ENCODE peak calls at places on chromosome 7, in four cellular contexts. One of them, this sample, is unnamed.
A peak's percentile ranks its signal among the peaks of the same experiment; 100 is the strongest.

GRCh38 chr7:112989531-112989930 is 97.1 kb downstream of the GPR85 start:
- DNase-seq in body of pancreas: no peak
- DNase-seq in stomach: no peak
- DNase-seq in T-helper 17 cell: no peak
- DNase-seq in this sample: no peak

GRCh38 chr7:5699467-5699866 is 82.0 kb downstream of the RNF216 start:
- DNase-seq in stomach: no peak
- DNase-seq in T-helper 17 cell: no peak
- DNase-seq in body of pancreas: no peak
- DNase-seq in this sample: no peak

GRCh38 chr7:51023547-51023946 is 240.9 kb upstream of the GRB10 start:
- DNase-seq in body of pancreas: no peak
- DNase-seq in T-helper 17 cell: no peak
- DNase-seq in stomach: no peak
- DNase-seq in this sample: no peak

GRCh38 chr7:30412810-30413504 is 65.6 kb downstream of the NOD1 start:
- DNase-seq in body of pancreas: peak; percentile 62
- DNase-seq in stomach: peak; percentile 43
- DNase-seq in T-helper 17 cell: no peak
- DNase-seq in this sample: no peak

GRCh38 chr7:33921216-33921938 is 16.0 kb downstream of the BMPER start:
- DNase-seq in body of pancreas: peak; percentile 18
- DNase-seq in stomach: peak; percentile 35
- DNase-seq in T-helper 17 cell: no peak
- DNase-seq in this sample: no peak

GRCh38 chr7:13414181-13414580 is 575.3 kb downstream of the ETV1 start:
- DNase-seq in stomach: no peak
- DNase-seq in T-helper 17 cell: no peak
- DNase-seq in body of pancreas: no peak
- DNase-seq in this sample: no peak

GRCh38 chr7:38953227-38953626 is 24.5 kb upstream of the POU6F2 start:
- DNase-seq in body of pancreas: no peak
- DNase-seq in T-helper 17 cell: no peak
- DNase-seq in stomach: no peak
- DNase-seq in this sample: no peak

GRCh38 chr7:86964973-86965726 is 94.3 kb downstream of the ELAPOR2 start:
- DNase-seq in T-helper 17 cell: no peak
- DNase-seq in body of pancreas: no peak
- DNase-seq in stomach: no peak
- DNase-seq in this sample: no peak

GRCh38 chr7:64876792-64877713 is 26.0 kb upstream of the ZNF273 start:
- DNase-seq in T-helper 17 cell: peak; percentile 42
- DNase-seq in body of pancreas: peak; percentile 77
- DNase-seq in stomach: peak; percentile 44
- DNase-seq in this sample: peak; percentile 77

GRCh38 chr7:64874562-64875250 is 28.4 kb upstream of the ZNF273 start:
- DNase-seq in stomach: peak; percentile 20
- DNase-seq in body of pancreas: no peak
- DNase-seq in T-helper 17 cell: no peak
- DNase-seq in this sample: no peak

GRCh38 chr7:64875258-64875657 is 27.8 kb upstream of the ZNF273 start:
- DNase-seq in T-helper 17 cell: no peak
- DNase-seq in stomach: peak; percentile 11
- DNase-seq in body of pancreas: no peak
- DNase-seq in this sample: no peak

GRCh38 chr7:64874114-64874513 is 29.0 kb upstream of the ZNF273 start:
- DNase-seq in body of pancreas: no peak
- DNase-seq in T-helper 17 cell: no peak
- DNase-seq in stomach: peak; percentile 19
- DNase-seq in this sample: no peak

DNA sequence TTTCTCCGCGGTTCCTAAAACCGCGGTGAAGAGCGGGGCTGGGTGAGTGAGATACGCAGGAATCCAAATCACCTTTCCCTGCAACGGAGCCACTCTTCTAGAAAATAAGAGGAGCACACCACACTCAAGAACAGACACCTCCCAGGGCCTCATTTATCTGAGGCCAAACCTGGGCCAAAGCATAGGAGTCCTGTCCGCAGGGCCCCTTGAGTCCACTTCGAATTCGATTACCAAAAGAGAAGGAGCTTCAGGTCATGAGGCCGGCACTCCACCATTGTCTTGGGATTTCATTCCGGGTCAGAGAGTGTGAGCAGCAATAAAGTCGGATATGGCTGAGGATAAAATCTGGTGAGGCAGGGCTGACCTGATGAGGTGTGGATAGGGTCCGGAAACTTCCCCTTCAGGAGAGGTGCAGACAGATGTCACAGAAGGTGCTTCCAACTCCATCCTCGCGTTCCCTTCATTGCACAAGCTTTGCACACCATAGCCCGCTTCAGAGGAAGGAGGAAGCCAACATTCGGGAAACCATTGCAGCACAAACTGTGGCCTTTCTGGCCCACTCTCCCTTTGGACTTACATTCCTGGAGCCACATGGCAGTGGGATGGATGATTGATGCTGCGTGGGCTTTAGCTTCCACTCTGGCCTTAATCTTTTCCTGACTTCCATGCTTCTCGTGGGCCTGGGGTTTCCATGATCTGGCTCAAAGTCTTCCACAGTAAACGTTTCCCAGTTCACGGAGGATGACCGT is 27.2 kb upstream of the ZNF273 start:
- DNase-seq in T-helper 17 cell: no peak
- DNase-seq in body of pancreas: no peak
- DNase-seq in stomach: peak; percentile 7
- DNase-seq in this sample: no peak
- H3K9me3 ChIP-seq in T-helper 17 cell: no peaks in the 10 kb centered on the region
- H3K9me3 ChIP-seq in body of pancreas: no peaks in the 10 kb centered on the region
- H3K9me3 ChIP-seq in stomach: peaks cover 20% of the 10 kb centered on the region
- H3K9me3 ChIP-seq in this sample: no peaks in the 10 kb centered on the region

GRCh38 chr7:4343272-4344000 is 338.7 kb upstream of the FOXK1 start:
- DNase-seq in stomach: no peak
- DNase-seq in body of pancreas: no peak
- DNase-seq in T-helper 17 cell: no peak
- DNase-seq in this sample: no peak

GRCh38 chr7:4338556-4338955 is 343.5 kb upstream of the FOXK1 start:
- DNase-seq in body of pancreas: no peak
- DNase-seq in T-helper 17 cell: no peak
- DNase-seq in stomach: no peak
- DNase-seq in this sample: no peak
- H3K9me3 ChIP-seq in body of pancreas: no peaks in the 10 kb centered on the region
- H3K9me3 ChIP-seq in T-helper 17 cell: no peaks in the 10 kb centered on the region
- H3K9me3 ChIP-seq in stomach: peaks cover 8% of the 10 kb centered on the region
- H3K9me3 ChIP-seq in this sample: no peaks in the 10 kb centered on the region

DNA sequence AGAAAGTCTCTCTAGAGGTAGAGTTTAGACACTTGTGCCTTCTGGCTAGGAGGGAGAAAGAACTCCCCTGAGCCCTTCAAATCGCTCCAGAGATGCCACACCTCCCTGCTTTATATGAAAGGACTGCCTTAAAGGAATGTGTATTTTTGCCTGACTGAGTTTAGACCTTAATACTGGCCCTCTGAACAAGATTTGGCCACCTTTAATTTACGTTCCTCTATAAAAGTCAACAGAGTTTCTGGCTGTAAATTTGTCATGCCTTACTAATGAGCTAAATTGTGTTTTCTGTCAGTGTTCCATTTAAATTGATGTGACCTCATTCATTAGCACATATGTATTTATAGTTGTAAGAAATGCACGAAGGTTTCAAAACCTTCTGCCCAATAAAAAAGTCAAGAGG is 48.0 kb downstream of the SEMA3C start:
- DNase-seq in stomach: no peak
- DNase-seq in body of pancreas: no peak
- DNase-seq in T-helper 17 cell: no peak
- DNase-seq in this sample: no peak
- H3K9me3 ChIP-seq in stomach: no peaks in the 10 kb centered on the region
- H3K9me3 ChIP-seq in body of pancreas: no peaks in the 10 kb centered on the region
- H3K9me3 ChIP-seq in T-helper 17 cell: no peaks in the 10 kb centered on the region
- H3K9me3 ChIP-seq in this sample: no peaks in the 10 kb centered on the region

DNA sequence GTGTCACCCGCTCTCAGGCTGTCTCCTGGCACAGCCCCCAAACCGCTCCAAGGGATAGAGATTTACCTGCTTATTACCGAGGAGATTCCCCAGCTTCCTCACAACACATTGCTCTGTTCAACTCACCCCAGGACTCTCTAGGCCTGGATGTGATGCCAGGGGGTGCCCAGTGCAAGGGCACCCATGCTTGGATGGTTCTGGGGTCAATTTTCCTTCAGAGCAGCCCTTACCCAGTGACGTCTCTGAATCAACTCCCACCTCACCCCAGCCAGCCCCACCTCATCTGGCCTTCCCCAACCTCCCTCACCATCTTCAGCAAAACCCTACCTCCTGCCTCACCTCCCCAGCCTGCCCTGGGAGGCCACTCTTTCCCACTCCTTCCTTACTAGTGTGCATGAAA is 951.6 kb upstream of the ZNF722 start:
- DNase-seq in stomach: no peak
- DNase-seq in T-helper 17 cell: no peak
- DNase-seq in body of pancreas: no peak
- DNase-seq in this sample: no peak
- H3K9me3 ChIP-seq in stomach: peaks cover 84% of the 10 kb centered on the region
- H3K9me3 ChIP-seq in T-helper 17 cell: peaks cover 5% of the 10 kb centered on the region
- H3K9me3 ChIP-seq in body of pancreas: no peaks in the 10 kb centered on the region
- H3K9me3 ChIP-seq in this sample: no peaks in the 10 kb centered on the region

DNA sequence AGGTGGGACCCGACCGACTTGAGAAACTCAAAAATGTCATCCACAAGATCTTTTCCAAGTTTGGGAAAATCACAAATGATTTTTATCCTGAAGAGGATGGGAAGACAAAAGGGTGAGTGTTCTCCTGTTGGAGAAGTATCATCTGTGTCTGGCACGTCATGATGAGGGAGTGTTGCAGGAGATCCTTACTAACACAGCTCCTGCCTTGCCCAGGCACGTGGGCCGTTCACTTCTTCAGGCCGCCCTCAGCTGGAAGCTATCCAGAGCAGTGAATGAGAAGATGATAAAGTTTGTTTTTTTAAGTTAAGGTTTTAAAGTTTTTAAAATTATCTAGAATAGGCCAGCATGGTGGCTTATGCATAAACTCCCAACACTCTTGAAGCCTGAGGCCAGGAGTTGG is 6.2 kb downstream of the EIF3B start:
- DNase-seq in T-helper 17 cell: no peak
- DNase-seq in body of pancreas: no peak
- DNase-seq in stomach: no peak
- DNase-seq in this sample: no peak
- H3K9me3 ChIP-seq in T-helper 17 cell: no peaks in the 10 kb centered on the region
- H3K9me3 ChIP-seq in body of pancreas: no peaks in the 10 kb centered on the region
- H3K9me3 ChIP-seq in stomach: no peaks in the 10 kb centered on the region
- H3K9me3 ChIP-seq in this sample: no peaks in the 10 kb centered on the region

GRCh38 chr7:55939514-55940123 is 12.1 kb upstream of the MRPS17 start:
- DNase-seq in T-helper 17 cell: no peak
- DNase-seq in stomach: no peak
- DNase-seq in body of pancreas: no peak
- DNase-seq in this sample: no peak
- H3K9me3 ChIP-seq in T-helper 17 cell: no peaks in the 10 kb centered on the region
- H3K9me3 ChIP-seq in stomach: peaks cover 86% of the 10 kb centered on the region
- H3K9me3 ChIP-seq in body of pancreas: no peaks in the 10 kb centered on the region
- H3K9me3 ChIP-seq in this sample: peaks cover 18% of the 10 kb centered on the region

DNA sequence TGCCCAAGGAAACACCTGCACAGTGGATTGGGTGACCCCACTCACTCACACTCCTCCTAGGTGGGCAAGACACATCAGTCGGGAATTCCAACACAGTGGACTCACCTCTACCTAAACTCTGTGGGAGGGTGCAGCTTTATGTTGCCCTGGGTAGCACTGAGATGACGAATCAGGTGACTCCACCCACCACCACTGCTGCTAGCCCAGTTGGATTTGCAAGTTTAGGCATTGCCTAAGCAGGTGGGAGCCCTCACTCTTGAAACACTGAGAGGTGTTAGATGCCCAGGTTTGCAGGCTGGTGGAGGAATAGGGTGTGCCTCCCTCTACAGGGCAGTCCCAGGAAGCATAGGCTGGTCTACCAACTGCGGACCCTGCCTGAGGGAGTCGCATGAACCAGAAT is 708.9 kb downstream of the POM121L12 start:
- DNase-seq in body of pancreas: no peak
- DNase-seq in T-helper 17 cell: no peak
- DNase-seq in stomach: no peak
- DNase-seq in this sample: no peak
- H3K9me3 ChIP-seq in body of pancreas: no peaks in the 10 kb centered on the region
- H3K9me3 ChIP-seq in T-helper 17 cell: no peaks in the 10 kb centered on the region
- H3K9me3 ChIP-seq in stomach: peaks cover 18% of the 10 kb centered on the region
- H3K9me3 ChIP-seq in this sample: no peaks in the 10 kb centered on the region

DNA sequence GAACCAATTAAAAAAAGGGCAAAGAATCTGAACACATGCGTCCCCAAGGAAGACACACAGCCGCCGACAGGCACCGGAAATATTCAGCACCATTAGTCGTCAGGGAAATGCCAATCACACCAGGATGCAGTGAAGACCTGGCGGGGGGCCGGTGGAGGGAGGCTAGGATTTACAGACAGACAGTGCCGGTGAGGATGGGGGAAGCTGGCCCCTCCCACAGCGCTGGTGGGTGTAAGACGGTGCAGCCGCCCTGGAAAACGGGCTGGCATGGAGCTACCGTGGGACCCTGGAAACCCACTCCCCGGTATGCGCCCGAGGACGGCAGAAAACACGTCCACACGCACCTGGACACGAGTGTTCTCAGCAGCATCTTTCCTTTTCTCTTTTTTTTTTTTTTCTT is 4.8 kb upstream of the ADAP1 start:
- DNase-seq in body of pancreas: no peak
- DNase-seq in T-helper 17 cell: no peak
- DNase-seq in stomach: no peak
- DNase-seq in this sample: no peak
- H3K9me3 ChIP-seq in body of pancreas: no peaks in the 10 kb centered on the region
- H3K9me3 ChIP-seq in T-helper 17 cell: no peaks in the 10 kb centered on the region
- H3K9me3 ChIP-seq in stomach: no peaks in the 10 kb centered on the region
- H3K9me3 ChIP-seq in this sample: no peaks in the 10 kb centered on the region

GRCh38 chr7:158029431-158029938 is 558.1 kb downstream of the PTPRN2 start:
- DNase-seq in T-helper 17 cell: no peak
- DNase-seq in stomach: peak; percentile 24
- DNase-seq in body of pancreas: peak; percentile 30
- DNase-seq in this sample: no peak
- H3K9me3 ChIP-seq in T-helper 17 cell: no peaks in the 10 kb centered on the region
- H3K9me3 ChIP-seq in stomach: no peaks in the 10 kb centered on the region
- H3K9me3 ChIP-seq in body of pancreas: no peaks in the 10 kb centered on the region
- H3K9me3 ChIP-seq in this sample: no peaks in the 10 kb centered on the region